ENCODE peak calls at places on chromosomes 4 and X, in seven cellular contexts. T, L, R, Z, I, V and M are unnamed samples. For H3K4me1, the result is how much of the 10 kb centered on the place peaks cover.

GRCh38 chrX:56279869-56280268 is 47.7 kb downstream of the KLF8 start:
- DNase-seq in V (no peak), R (no peak), Z (no peak), I (no peak), T (no peak), L (no peak), M (no peak)

GRCh38 chrX:12894074-12894691 is 12.2 kb upstream of the TLR8 start:
- DNase-seq in R (peak), I (no peak), T (no peak), L (peak), Z (no peak), V (peak), M (peak)

GRCh38 chr4:78156520-78156919 is 99.4 kb downstream of the FRAS1 start:
- DNase-seq in Z (no peak), T (no peak), L (no peak), R (no peak), I (no peak), V (no peak), M (no peak)

GRCh38 chrX:134695999-134696398 is 37.7 kb upstream of the PLAC1 start:
- DNase-seq in T (no peak), R (no peak), V (peak), Z (no peak), L (no peak), I (no peak), M (no peak)

GRCh38 chrX:108020631-108021030 is 24.2 kb upstream of the VSIG1 start:
- DNase-seq in I (no peak), Z (no peak), R (peak), T (no peak), L (no peak), V (peak), M (peak)

GRCh38 chr4:22764183-22764582 is 71.4 kb downstream of the GBA3 start:
- DNase-seq in L (no peak), I (no peak), Z (no peak), T (no peak), V (no peak), R (no peak), M (no peak)

GRCh38 chr4:24443200-24443599 is 141.2 kb downstream of the DHX15 start:
- DNase-seq in T (no peak), V (peak), Z (no peak), R (no peak), L (no peak), I (no peak), M (no peak)

GRCh38 chr4:1347410-1347864 is 429 bp downstream of the UVSSA start:
- DNase-seq in Z (no peak), L (peak), T (peak), V (peak), R (peak), I (peak), M (peak)

GRCh38 chrX:43693602-43694406 is 37.7 kb downstream of the MAOA start:
- DNase-seq in T (no peak), I (no peak), R (no peak), Z (no peak), L (peak), V (peak), M (no peak)

GRCh38 chr4:107931775-107932321 is 499 bp downstream of the CYP2U1 start:
- DNase-seq in T (no peak), Z (no peak), I (no peak), V (no peak), R (no peak), L (no peak), M (no peak)

GRCh38 chr4:185108185-185108584 is 34.9 kb upstream of the SLC25A4 start:
- DNase-seq in I (no peak), R (peak), T (no peak), Z (no peak), V (no peak), L (no peak), M (no peak)

GRCh38 chr4:85867281-85867680 is 392.3 kb downstream of the ARHGAP24 start:
- DNase-seq in I (no peak), Z (no peak), R (no peak), V (no peak), L (no peak), T (no peak), M (no peak)

GRCh38 chr4:86940920-86941460 is 6.2 kb downstream of the AFF1 start:
- DNase-seq in R (no peak), L (no peak), Z (no peak), V (peak), I (no peak), T (no peak), M (no peak)

GRCh38 chr4:86940176-86940575 is 5.4 kb downstream of the AFF1 start:
- DNase-seq in L (peak), I (no peak), R (no peak), T (no peak), Z (no peak), V (peak), M (peak)

GRCh38 chr4:86939737-86940141 is 4.9 kb downstream of the AFF1 start:
- DNase-seq in L (no peak), R (no peak), I (no peak), Z (no peak), T (no peak), V (no peak), M (no peak)

GRCh38 chr4:86935833-86936721 is 1.3 kb downstream of the AFF1 start:
- DNase-seq in T (peak), Z (peak), R (peak), I (peak), L (peak), V (peak), M (peak)

DNA sequence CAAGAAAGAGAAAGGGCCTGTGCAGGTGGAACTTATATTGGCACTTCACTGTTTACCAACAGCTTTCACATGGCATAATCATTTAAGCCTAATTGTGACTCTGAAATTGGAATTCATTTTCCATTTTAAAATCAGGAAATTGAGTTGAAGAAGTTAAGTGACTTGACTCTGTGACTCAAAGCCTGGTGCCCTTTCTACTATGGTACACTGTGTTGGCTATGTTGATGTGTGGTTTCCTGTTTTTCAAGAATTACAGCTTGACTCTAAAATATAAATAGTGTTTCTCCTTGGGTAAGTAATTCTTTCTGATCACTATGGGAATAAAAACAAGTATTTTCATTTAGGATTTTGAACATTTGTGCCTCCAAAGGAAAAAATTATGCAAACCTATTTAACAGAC is 4.3 kb downstream of the AFF1 start:
- DNase-seq in R (no peak), Z (no peak), I (no peak), V (peak), T (no peak), L (peak), M (no peak)
- H3K4me1 ChIP-seq in R (under half), Z (under half), I (under half), V (under half), T (under half), L (under half), M (under half)

GRCh38 chr4:48565362-48566083 is 75.5 kb downstream of the ZAR1 start:
- DNase-seq in R (no peak), Z (no peak), I (no peak), L (no peak), V (no peak), T (no peak), M (no peak)

DNA sequence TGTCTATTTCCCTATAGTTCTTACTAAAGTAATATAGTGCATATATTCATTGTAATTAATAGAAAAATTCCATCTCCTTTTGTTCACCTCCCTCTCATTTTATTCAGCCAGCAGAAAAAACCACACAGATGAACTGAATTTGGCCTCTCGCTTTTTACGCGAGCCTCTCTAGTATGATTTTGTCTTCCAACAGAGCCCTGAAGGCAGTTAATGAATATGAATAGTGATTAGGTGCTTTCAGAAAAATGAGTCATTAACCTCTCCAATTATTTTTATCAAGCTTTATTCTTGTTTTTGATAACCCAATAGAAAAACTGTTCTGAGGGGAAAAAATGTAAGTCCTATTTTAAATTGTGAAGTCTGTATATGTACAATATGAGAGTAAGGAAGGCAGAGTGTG is 74.1 kb downstream of the ZAR1 start:
- DNase-seq in V (no peak), T (no peak), R (no peak), I (no peak), L (no peak), Z (no peak), M (no peak)
- H2AK5ac ChIP-seq in V (no peak), T (no peak), R (no peak), I (no peak), L (no peak), Z (no peak), M (no peak)

GRCh38 chr4:98657531-98658286 is 702 bp downstream of the TSPAN5 start:
- DNase-seq in T (peak), I (peak), L (peak), R (peak), V (peak), Z (no peak), M (peak)
- H3K4me1 ChIP-seq in T (under half), I (under half), L (under half), R (under half), V (under half), Z (under half), M (under half)

DNA sequence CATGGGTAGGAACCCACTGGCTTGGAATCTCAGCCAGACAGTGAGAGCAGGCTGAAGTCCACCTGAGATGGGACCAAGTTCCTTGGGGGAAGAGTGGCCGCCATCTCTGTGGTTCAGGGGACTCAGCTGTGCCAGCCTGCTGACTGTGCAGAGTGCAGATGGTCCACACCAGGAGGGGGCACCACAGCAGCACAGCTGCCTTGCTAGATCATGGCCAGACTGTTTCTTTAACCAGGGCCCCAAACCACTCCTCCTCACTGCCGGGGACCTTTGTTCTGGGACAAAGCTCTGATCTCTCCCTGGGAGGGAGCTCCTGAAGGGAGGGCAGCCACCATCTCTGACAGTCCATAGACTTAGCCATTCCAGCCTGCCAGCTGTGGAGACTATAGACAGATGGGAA is 2189.6 kb downstream of the PCDH7 start:
- DNase-seq in L (no peak), Z (no peak), I (peak), V (no peak), T (no peak), R (peak), M (no peak)
- H2AK5ac ChIP-seq in L (no peak), Z (no peak), I (no peak), V (no peak), T (no peak), R (no peak), M (no peak)

GRCh38 chr4:6892190-6892908 is 17.3 kb upstream of the TBC1D14 start:
- DNase-seq in V (no peak), Z (no peak), T (no peak), R (peak), I (peak), L (peak), M (peak)
- H3K4me1 ChIP-seq in V (under half), Z (under half), T (under half), R (under half), I (under half), L (under half), M (under half)